ENCODE peak calls at places on chromosome 19, in six cellular contexts. X is thoracic aorta, T is astrocyte of the spinal cord, W is Panc1, I is GM23248, E is mesendoderm. H is an unnamed sample.

GRCh38 chr19:57747472-57747807 is 825 bp downstream of the ZNF776 start:
- DNase-seq in X (no peak), T (no peak), W (no peak), I (peak), E (peak), H (peak)

GRCh38 chr19:2469102-2469914 is 6.6 kb upstream of the GADD45B start:
- DNase-seq in X (no peak), T (peak), W (no peak), I (peak), E (peak), H (peak)

GRCh38 chr19:55032170-55032569 is 5.9 kb downstream of the GP6 start:
- DNase-seq in X (no peak), T (no peak), W (no peak), I (no peak), E (no peak), H (no peak)

GRCh38 chr19:43438291-43439162 is 23.8 kb downstream of the TEX101 start:
- DNase-seq in X (no peak), T (no peak), W (no peak), I (peak), E (no peak), H (peak)

GRCh38 chr19:13817615-13818371 is 22.6 kb downstream of the ZSWIM4 start:
- DNase-seq in X (no peak), T (no peak), W (no peak), I (peak), E (peak), H (no peak)

GRCh38 chr19:35114656-35115537 is 726 bp upstream of the FXYD3 start:
- DNase-seq in X (no peak), T (peak), W (peak), I (peak), E (peak), H (peak)

GRCh38 chr19:14553939-14554243 is 18.0 kb downstream of the NDUFB7 start:
- DNase-seq in X (no peak), T (no peak), W (no peak), I (no peak), E (no peak), H (no peak)

GRCh38 chr19:52739576-52739975 is 4.7 kb upstream of the ZNF611 start:
- DNase-seq in X (no peak), T (no peak), W (no peak), I (peak), E (no peak), H (no peak)

GRCh38 chr19:30564551-30565011 is 192.4 kb downstream of the ZNF536 start:
- DNase-seq in X (no peak), T (no peak), W (no peak), I (no peak), E (no peak), H (no peak)

GRCh38 chr19:47302249-47302648 is 7.4 kb upstream of the C5AR1 start:
- DNase-seq in X (no peak), T (no peak), W (no peak), I (no peak), E (no peak), H (no peak)

GRCh38 chr19:56291857-56292256 is 19.3 kb downstream of the EDDM13 start:
- DNase-seq in X (no peak), T (no peak), W (no peak), I (no peak), E (no peak), H (no peak)

GRCh38 chr19:53881482-53882390 is at the start of gene PRKCG:
- DNase-seq in X (no peak), T (no peak), W (no peak), I (peak), E (peak), H (peak)

GRCh38 chr19:2686347-2686746 is 16.1 kb downstream of the GNG7 start:
- DNase-seq in X (no peak), T (no peak), W (no peak), I (no peak), E (no peak), H (no peak)

GRCh38 chr19:35739275-35740107 is 2.8 kb downstream of the IGFLR1 start:
- DNase-seq in X (no peak), T (no peak), W (no peak), I (no peak), E (no peak), H (no peak)

GRCh38 chr19:39934584-39935233 is at the start of gene FCGBP:
- DNase-seq in X (no peak), T (no peak), W (no peak), I (no peak), E (no peak), H (no peak)

GRCh38 chr19:50312967-50313811 is 16.0 kb downstream of the KCNC3 start:
- DNase-seq in X (no peak), T (no peak), W (no peak), I (no peak), E (no peak), H (no peak)

GRCh38 chr19:50310759-50311465 is 18.3 kb downstream of the KCNC3 start:
- DNase-seq in X (no peak), T (no peak), W (no peak), I (no peak), E (no peak), H (no peak)

GRCh38 chr19:50313812-50314536 is 15.2 kb downstream of the KCNC3 start:
- DNase-seq in X (no peak), T (no peak), W (no peak), I (no peak), E (peak), H (no peak)

GRCh38 chr19:50309396-50310125 is 19.6 kb downstream of the KCNC3 start:
- DNase-seq in X (no peak), T (no peak), W (no peak), I (no peak), E (no peak), H (no peak)

GRCh38 chr19:50311723-50312635 is 17.2 kb downstream of the KCNC3 start:
- DNase-seq in X (no peak), T (no peak), W (no peak), I (peak), E (peak), H (no peak)
- H3K4me3 ChIP-seq in X (no peak), T (no peak), W (peak), I (no peak), E (peak), H (no peak)

GRCh38 chr19:17873661-17874422 is 2.1 kb downstream of the SLC5A5 start:
- DNase-seq in X (no peak), T (no peak), W (no peak), I (peak), E (peak), H (no peak)

GRCh38 chr19:17874423-17875135 is 2.8 kb downstream of the SLC5A5 start:
- DNase-seq in X (no peak), T (no peak), W (no peak), I (no peak), E (no peak), H (no peak)

GRCh38 chr19:17871878-17872250 is at the start of gene SLC5A5:
- DNase-seq in X (no peak), T (no peak), W (no peak), I (no peak), E (no peak), H (no peak)

GRCh38 chr19:17871032-17871877 is 490 bp upstream of the SLC5A5 start:
- DNase-seq in X (no peak), T (no peak), W (no peak), I (no peak), E (no peak), H (no peak)

DNA sequence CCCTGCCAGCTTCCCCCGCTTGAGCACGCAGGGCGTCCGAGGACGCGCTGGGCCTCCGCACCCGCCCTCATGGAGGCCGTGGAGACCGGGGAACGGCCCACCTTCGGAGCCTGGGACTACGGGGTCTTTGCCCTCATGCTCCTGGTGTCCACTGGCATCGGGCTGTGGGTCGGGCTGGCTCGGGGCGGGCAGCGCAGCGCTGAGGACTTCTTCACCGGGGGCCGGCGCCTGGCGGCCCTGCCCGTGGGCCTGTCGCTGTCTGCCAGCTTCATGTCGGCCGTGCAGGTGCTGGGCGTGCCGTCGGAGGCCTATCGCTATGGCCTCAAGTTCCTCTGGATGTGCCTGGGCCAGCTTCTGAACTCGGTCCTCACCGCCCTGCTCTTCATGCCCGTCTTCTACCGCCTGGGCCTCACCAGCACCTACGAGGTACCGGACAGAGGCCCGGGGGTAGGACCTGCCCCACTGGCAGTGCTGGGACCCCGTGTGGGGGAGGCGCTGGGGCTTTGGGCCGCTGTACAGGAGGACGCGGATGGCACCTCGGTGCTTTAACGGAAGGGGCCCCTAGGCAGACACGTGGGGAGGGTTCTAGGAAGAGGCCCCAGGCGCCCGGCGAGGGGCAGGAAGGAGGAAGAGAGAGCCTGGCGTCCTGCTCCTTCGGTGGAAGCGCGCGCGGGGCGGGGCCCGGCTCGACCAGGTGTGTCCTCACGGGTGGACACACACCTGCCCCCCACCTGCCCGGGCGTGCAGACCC is 681 bp downstream of the SLC5A5 start:
- DNase-seq in X (no peak), T (no peak), W (no peak), I (no peak), E (no peak), H (no peak)
- H3K4me3 ChIP-seq in X (peak), T (no peak), W (no peak), I (no peak), E (no peak), H (no peak)

GRCh38 chr19:38565686-38566105 is 52.1 kb downstream of the MAP4K1 start:
- DNase-seq in X (no peak), T (no peak), W (no peak), I (no peak), E (no peak), H (no peak)
- H3K4me3 ChIP-seq in X (peak), T (no peak), W (peak), I (peak), E (no peak), H (no peak)

GRCh38 chr19:37980419-37980975 is 73.5 kb downstream of the SIPA1L3 start:
- DNase-seq in X (no peak), T (no peak), W (no peak), I (no peak), E (no peak), H (no peak)

GRCh38 chr19:37983916-37984315 is 76.9 kb downstream of the SIPA1L3 start:
- DNase-seq in X (no peak), T (no peak), W (no peak), I (no peak), E (no peak), H (no peak)

GRCh38 chr19:37982655-37983054 is 75.6 kb downstream of the SIPA1L3 start:
- DNase-seq in X (no peak), T (no peak), W (no peak), I (no peak), E (no peak), H (no peak)

GRCh38 chr19:37983153-37983552 is 76.1 kb downstream of the SIPA1L3 start:
- DNase-seq in X (no peak), T (no peak), W (no peak), I (no peak), E (no peak), H (no peak)

DNA sequence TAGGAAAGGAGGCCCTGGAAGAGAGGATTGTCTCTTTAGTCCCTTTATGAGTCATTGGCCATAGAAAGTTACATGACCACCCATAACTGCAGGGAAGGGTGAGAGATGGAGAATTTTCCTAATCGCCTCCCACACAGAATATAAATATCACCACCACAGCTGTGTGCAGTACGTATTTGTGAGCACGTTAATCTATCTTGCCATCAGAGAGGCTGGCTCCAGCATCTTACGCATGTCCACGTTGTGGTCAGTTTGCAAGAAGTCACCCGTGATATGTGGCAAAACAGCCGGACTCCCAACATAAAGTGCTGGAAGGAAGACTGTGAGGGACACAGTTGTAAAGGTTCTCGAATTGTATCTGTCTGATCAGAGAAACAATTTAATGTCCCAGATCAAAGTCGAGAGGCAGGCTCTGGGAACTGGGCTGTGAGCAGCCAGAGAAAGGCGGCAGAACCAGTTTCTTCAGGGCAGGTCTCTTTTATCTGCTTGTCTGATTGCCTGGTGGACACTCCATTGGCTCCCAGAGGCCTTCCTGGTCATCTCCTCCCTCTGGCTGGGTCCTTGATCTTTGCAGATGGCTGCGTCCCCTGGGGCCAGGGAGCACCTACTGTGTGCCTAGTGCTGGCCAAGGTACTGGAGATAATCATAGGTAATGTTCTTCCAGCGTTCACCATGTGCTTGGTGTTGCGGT is 74.9 kb downstream of the SIPA1L3 start:
- DNase-seq in X (no peak), T (no peak), W (no peak), I (no peak), E (no peak), H (no peak)
- H3K4me3 ChIP-seq in X (no peak), T (no peak), W (no peak), I (no peak), E (no peak), H (no peak)

H was measured in adipocyte.